ENCODE peak calls at places on chromosome 6, in four cellular contexts. One of them, this sample, is unnamed.

GRCh38 chr6:5723905-5724691 is 282.6 kb downstream of the NRN1 start:
- ATAC-seq in lung: peak
- ATAC-seq in foreskin keratinocyte: no peak
- ATAC-seq in A549: no peak
- ATAC-seq in this sample: peak

GRCh38 chr6:125224236-125224861 is 70.8 kb downstream of the TPD52L1 start:
- ATAC-seq in lung: no peak
- ATAC-seq in foreskin keratinocyte: no peak
- ATAC-seq in A549: no peak
- ATAC-seq in this sample: no peak

GRCh38 chr6:160239929-160240690 is 18.5 kb downstream of the SLC22A2 start:
- ATAC-seq in lung: no peak
- ATAC-seq in A549: no peak
- ATAC-seq in foreskin keratinocyte: no peak
- ATAC-seq in this sample: no peak

GRCh38 chr6:25899580-25900408 is 25.8 kb upstream of the SLC17A3 start:
- ATAC-seq in lung: no peak
- ATAC-seq in A549: peak
- ATAC-seq in foreskin keratinocyte: no peak
- ATAC-seq in this sample: no peak

GRCh38 chr6:45351076-45351475 is 22.9 kb downstream of the RUNX2 start:
- ATAC-seq in lung: no peak
- ATAC-seq in foreskin keratinocyte: no peak
- ATAC-seq in A549: no peak
- ATAC-seq in this sample: no peak

GRCh38 chr6:22433745-22434144 is 135.6 kb upstream of the HDGFL1 start:
- ATAC-seq in foreskin keratinocyte: peak
- ATAC-seq in A549: no peak
- ATAC-seq in lung: no peak
- ATAC-seq in this sample: no peak

GRCh38 chr6:39298061-39298460 is 16.2 kb downstream of the KCNK17 start:
- ATAC-seq in lung: no peak
- ATAC-seq in foreskin keratinocyte: no peak
- ATAC-seq in A549: no peak
- ATAC-seq in this sample: no peak

GRCh38 chr6:40417031-40417430 is 170.1 kb downstream of the LRFN2 start:
- ATAC-seq in foreskin keratinocyte: no peak
- ATAC-seq in A549: no peak
- ATAC-seq in lung: no peak
- ATAC-seq in this sample: no peak

GRCh38 chr6:107956586-107957164 is 1.3 kb downstream of the SEC63 start:
- ATAC-seq in lung: no peak
- ATAC-seq in foreskin keratinocyte: no peak
- ATAC-seq in A549: no peak
- ATAC-seq in this sample: no peak

GRCh38 chr6:111730835-111731234 is 125.2 kb upstream of the TRAF3IP2 start:
- ATAC-seq in lung: no peak
- ATAC-seq in A549: no peak
- ATAC-seq in foreskin keratinocyte: no peak
- ATAC-seq in this sample: no peak

This sample was measured in stimulated activated memory B cell treated with anti-CD40 and anti-IgM and Interleukin-4, amounts not matched to agents 10 μg/mL and 1 μg/mL and 100 μg/mL, for 72 hours.